ENCODE peak calls at places on chromosomes 6 and 20, in seven cellular contexts. V is activated CD8-positive, alpha-beta memory T cell treated with anti-CD3 and anti-CD28 coated beads for 4 hours; Z is GM23338; W is activated T-helper 1 cell treated with anti-CD3 and anti-CD28 coated beads, Interleukin-2, amount 50 U/mL, for 16 hours; G is NCI-H526; F is NCI-H2081; R is Panc1. J is an unnamed sample.

GRCh38 chr6:43434441-43434840 is 7.1 kb downstream of the ABCC10 start:
- DNase-seq in W (no peak), F (no peak), V (no peak), G (no peak), R (no peak), Z (no peak), J (no peak)

GRCh38 chr6:158835616-158836221 is 16.6 kb upstream of the EZR start:
- DNase-seq in G (no peak), W (no peak), F (no peak), Z (no peak), R (no peak), V (no peak), J (peak)

GRCh38 chr20:50911030-50911429 is 20.2 kb downstream of the ADNP start:
- DNase-seq in G (no peak), V (no peak), Z (no peak), F (no peak), W (no peak), R (no peak), J (no peak)

GRCh38 chr6:164756142-164756541 is 553.3 kb downstream of the C6orf118 start:
- DNase-seq in R (no peak), Z (no peak), G (no peak), F (no peak), V (no peak), W (no peak), J (peak)

GRCh38 chr6:116954938-116955337 is 77.9 kb downstream of the RFX6 start:
- DNase-seq in F (peak), G (peak), V (no peak), W (no peak), R (no peak), Z (no peak), J (peak)

GRCh38 chr6:43036712-43037111 is 15.3 kb downstream of the RRP36 start:
- DNase-seq in Z (no peak), R (no peak), V (no peak), G (no peak), W (no peak), F (no peak), J (no peak)

GRCh38 chr6:107101211-107101610 is 14.1 kb downstream of the BEND3 start:
- DNase-seq in W (no peak), Z (no peak), R (no peak), F (no peak), V (no peak), G (no peak), J (no peak)

GRCh38 chr20:33945391-33946079 is 48.2 kb upstream of the RALY start:
- DNase-seq in V (no peak), R (no peak), W (no peak), Z (no peak), F (no peak), G (no peak), J (no peak)

GRCh38 chr20:6434131-6434530 is 311.3 kb upstream of the FERMT1 start:
- DNase-seq in Z (no peak), G (no peak), W (no peak), V (no peak), F (no peak), R (no peak), J (no peak)

GRCh38 chr6:15752820-15753219 is 90.0 kb upstream of the DTNBP1 start:
- DNase-seq in G (no peak), Z (peak), W (no peak), R (no peak), V (no peak), F (no peak), J (peak)

GRCh38 chr6:3159805-3160781 is 2.7 kb upstream of the TUBB2A start:
- DNase-seq in V (peak), W (peak), Z (peak), G (peak), F (peak), R (no peak), J (peak)

GRCh38 chr6:38160831-38161230 is 341.3 kb downstream of the ZFAND3 start:
- DNase-seq in Z (no peak), G (no peak), W (no peak), F (no peak), V (no peak), R (no peak), J (no peak)

GRCh38 chr20:24783631-24784492 is 165.2 kb upstream of the CST7 start:
- DNase-seq in G (peak), F (no peak), R (no peak), W (no peak), V (no peak), Z (peak), J (no peak)

GRCh38 chr6:169640347-169640972 is 61.4 kb downstream of the WDR27 start:
- DNase-seq in G (no peak), W (no peak), V (no peak), F (no peak), Z (no peak), R (no peak), J (no peak)

GRCh38 chr6:38554700-38555413 is 84.9 kb downstream of the BTBD9 start:
- DNase-seq in W (no peak), R (no peak), V (no peak), G (no peak), F (no peak), Z (peak), J (no peak)

GRCh38 chr20:642398-643174 is 10.4 kb downstream of the SRXN1 start:
- DNase-seq in F (no peak), G (peak), R (no peak), V (no peak), Z (peak), W (no peak), J (peak)

GRCh38 chr6:24596717-24597116 is 49.3 kb downstream of the KIAA0319 start:
- DNase-seq in V (no peak), F (no peak), R (no peak), G (no peak), Z (no peak), W (no peak), J (no peak)

GRCh38 chr6:71393471-71393870 is 104.9 kb downstream of the OGFRL1 start:
- DNase-seq in G (no peak), Z (no peak), R (no peak), V (no peak), W (no peak), F (peak), J (no peak)

GRCh38 chr20:36629719-36630340 is 16.2 kb downstream of the SLA2 start:
- DNase-seq in Z (no peak), G (no peak), V (no peak), F (no peak), R (no peak), W (peak), J (no peak)

J was measured in NCI-H146.